ENCODE peak calls at places on chromosomes 4 and X, in nine cellular contexts. V is activated CD4-positive, CD25-positive, alpha-beta regulatory T cell; H is EL; J is lower lobe of right lung; W is left kidney; E is nephron progenitor cell; G is RCC 7860; I is NCI-H1694; C is Karpas-422. A is an unnamed sample.

GRCh38 chrX:101429934-101430333 is 21.9 kb downstream of the HNRNPH2 start:
- DNase-seq in V (no peak), W (no peak), E (no peak), J (no peak), G (no peak), C (no peak), I (no peak), H (peak; percentile 50), A (no peak)

GRCh38 chrX:55709735-55710134 is 7.8 kb upstream of the RRAGB start:
- DNase-seq in H (peak; percentile 7), C (peak; percentile 56), V (no peak), G (no peak), I (no peak), E (no peak), J (no peak), W (no peak), A (no peak)

GRCh38 chr4:11232004-11232403 is 196.7 kb downstream of the HS3ST1 start:
- DNase-seq in V (no peak), J (no peak), C (no peak), H (no peak), G (no peak), I (no peak), W (peak; percentile 49), E (no peak), A (no peak)

GRCh38 chrX:31038585-31039326 is 33.1 kb downstream of the FTHL17 start:
- DNase-seq in E (peak; percentile 18), W (peak; percentile 51), I (peak; percentile 0), V (no peak), J (no peak), C (peak; percentile 69), H (peak; percentile 4), G (peak; percentile 4), A (peak; percentile 26)

GRCh38 chr4:40055379-40055872 is 1.2 kb upstream of the N4BP2 start:
- DNase-seq in E (no peak), W (no peak), H (no peak), V (no peak), G (peak; percentile 46), I (no peak), C (peak; percentile 64), J (no peak), A (peak; percentile 12)

GRCh38 chr4:84681488-84682274 is 98.8 kb downstream of the CDS1 start:
- DNase-seq in C (no peak), E (no peak), I (no peak), G (peak; percentile 77), H (peak; percentile 73), J (no peak), W (peak; percentile 27), V (no peak), A (no peak)

GRCh38 chrX:8755116-8755515 is 23.2 kb upstream of the ANOS1 start:
- DNase-seq in I (no peak), J (no peak), H (no peak), W (peak; percentile 35), V (no peak), G (no peak), C (peak; percentile 62), E (no peak), A (no peak)

GRCh38 chrX:78455901-78456300 is 128.5 kb upstream of the CYSLTR1 start:
- DNase-seq in V (no peak), G (peak; percentile 16), J (no peak), I (no peak), W (no peak), H (peak; percentile 53), C (no peak), E (no peak), A (no peak)

GRCh38 chr4:74109116-74109791 is 10.3 kb upstream of the CXCL2 start:
- DNase-seq in E (peak; percentile 4), V (no peak), G (peak; percentile 97), I (no peak), H (peak; percentile 97), J (peak; percentile 62), C (no peak), W (peak; percentile 56), A (no peak)

GRCh38 chr4:158856852-158857251 is 88.0 kb downstream of the FNIP2 start:
- DNase-seq in H (peak; percentile 49), C (peak; percentile 75), V (no peak), I (peak; percentile 21), E (no peak), W (peak; percentile 46), J (no peak), G (peak; percentile 55), A (peak; percentile 59)

GRCh38 chr4:74370912-74371311 is 6.0 kb downstream of the EREG start:
- DNase-seq in G (peak; percentile 66), H (peak; percentile 63), J (no peak), I (no peak), V (no peak), W (peak; percentile 74), C (peak; percentile 77), E (peak; percentile 29), A (no peak)

GRCh38 chr4:140144050-140144449 is 9.9 kb downstream of the MAML3 start:
- DNase-seq in J (no peak), I (no peak), H (no peak), C (no peak), V (no peak), W (no peak), G (no peak), E (no peak), A (no peak)

GRCh38 chr4:42638993-42639392 is 17.9 kb downstream of the ATP8A1 start:
- DNase-seq in I (no peak), G (no peak), W (no peak), J (no peak), C (peak; percentile 50), V (no peak), E (no peak), H (no peak), A (no peak)

GRCh38 chrX:41333994-41334865 is at the start of gene DDX3X:
- DNase-seq in C (peak; percentile 94), H (peak; percentile 82), V (peak; percentile 61), E (peak; percentile 74), W (peak; percentile 90), I (peak; percentile 75), G (peak; percentile 74), J (peak; percentile 88), A (peak; percentile 81)

GRCh38 chrX:47080215-47080914 is 2.1 kb downstream of the RGN start:
- DNase-seq in J (no peak), I (no peak), W (no peak), H (no peak), E (no peak), G (no peak), C (no peak), V (no peak), A (peak; percentile 14)

GRCh38 chrX:72137846-72138455 is 6.2 kb upstream of the RTL5 start:
- DNase-seq in H (no peak), I (peak; percentile 31), W (no peak), V (no peak), G (no peak), C (no peak), E (no peak), J (no peak), A (peak; percentile 43)

GRCh38 chr4:95545526-95545925 is 3.2 kb downstream of the UNC5C start:
- DNase-seq in J (no peak), C (no peak), H (no peak), V (no peak), I (no peak), E (no peak), G (no peak), W (peak; percentile 46), A (no peak)

GRCh38 chrX:129716507-129716906 is 22.3 kb upstream of the XPNPEP2 start:
- DNase-seq in J (no peak), E (no peak), I (no peak), V (no peak), C (no peak), G (no peak), W (no peak), H (no peak), A (no peak)

GRCh38 chr4:182448281-182449151 is 205.3 kb downstream of the TENM3 start:
- DNase-seq in J (peak; percentile 86), C (no peak), E (peak; percentile 93), I (peak; percentile 53), G (peak; percentile 59), V (no peak), H (peak; percentile 86), W (peak; percentile 98), A (peak; percentile 91)

GRCh38 chr4:41134581-41134980 is 79.8 kb downstream of the APBB2 start:
- DNase-seq in W (no peak), I (no peak), E (no peak), H (no peak), G (no peak), V (no peak), J (no peak), C (no peak), A (no peak)

GRCh38 chr4:141524116-141524515 is 112.3 kb upstream of the IL15 start:
- DNase-seq in G (no peak), C (no peak), E (no peak), V (no peak), I (no peak), W (no peak), H (peak; percentile 44), J (no peak), A (no peak)

GRCh38 chrX:151713859-151714258 is 2.0 kb upstream of the FATE1 start:
- DNase-seq in H (peak; percentile 10), W (peak; percentile 40), J (no peak), I (peak; percentile 7), G (no peak), E (peak; percentile 48), V (no peak), C (peak; percentile 75), A (no peak)

GRCh38 chr4:8028368-8028767 is 88.7 kb upstream of the AFAP1 start:
- DNase-seq in H (no peak), V (no peak), G (no peak), E (no peak), J (no peak), W (no peak), C (no peak), I (no peak), A (no peak)

GRCh38 chrX:131187234-131187633 is 101.9 kb downstream of the IGSF1 start:
- DNase-seq in H (no peak), V (no peak), G (no peak), C (no peak), J (no peak), W (no peak), E (no peak), I (no peak), A (no peak)

GRCh38 chr4:133594246-133595207 is 445.4 kb downstream of the PCDH10 start:
- DNase-seq in W (no peak), J (no peak), E (no peak), H (peak; percentile 68), C (no peak), I (no peak), V (no peak), G (no peak), A (no peak)

GRCh38 chr4:3599951-3600350 is 67.7 kb upstream of the LRPAP1 start:
- DNase-seq in H (no peak), G (no peak), J (no peak), E (no peak), C (no peak), I (no peak), V (no peak), W (peak; percentile 24), A (no peak)

GRCh38 chr4:47698837-47699236 is 139.0 kb downstream of the CORIN start:
- DNase-seq in V (no peak), G (no peak), E (no peak), H (no peak), I (no peak), W (no peak), J (no peak), C (no peak), A (no peak)

GRCh38 chr4:128978985-128979384 is 114.4 kb downstream of the SCLT1 start:
- DNase-seq in C (no peak), V (no peak), I (no peak), E (no peak), J (no peak), G (no peak), W (no peak), H (no peak), A (no peak)

GRCh38 chr4:165612936-165613335 is 234.1 kb downstream of the CPE start:
- DNase-seq in G (no peak), I (no peak), W (no peak), H (no peak), C (no peak), J (no peak), V (no peak), E (no peak), A (no peak)

GRCh38 chrX:144335402-144335801 is 451.5 kb downstream of the UBE2NL start:
- DNase-seq in H (no peak), J (no peak), C (no peak), W (no peak), I (no peak), E (no peak), G (no peak), V (no peak), A (no peak)

GRCh38 chr4:6562931-6563901 is 11.8 kb upstream of the MAN2B2 start:
- DNase-seq in J (no peak), G (no peak), W (peak; percentile 37), E (peak; percentile 60), H (peak; percentile 41), V (no peak), C (no peak), I (no peak), A (no peak)

A was measured in cerebellum.